ENCODE peak calls at places on chromosomes 7 and 10, in six cellular contexts. G is prostate gland, E is IMR-90, U is fibroblast of lung, L is endothelial cell of umbilical vein, B is neural progenitor cell. S is an unnamed sample.

GRCh38 chr10:92695679-92696605 is 6.2 kb downstream of the HHEX start:
- DNase-seq in E (peak; percentile 70), L (peak; percentile 51), G (no peak), B (peak; percentile 65), U (peak; percentile 69), S (no peak)

GRCh38 chr7:139095194-139095659 is 14.3 kb downstream of the ZC3HAV1 start:
- DNase-seq in G (no peak), B (no peak), L (no peak), E (no peak), U (no peak), S (peak; percentile 78)

GRCh38 chr10:93893646-93894515 is at the start of gene SLC35G1:
- DNase-seq in B (peak; percentile 92), L (peak; percentile 81), G (peak; percentile 24), E (peak; percentile 54), U (peak; percentile 61), S (peak; percentile 43)

GRCh38 chr7:37031571-37032257 is 307.4 kb upstream of the AOAH start:
- DNase-seq in B (peak; percentile 54), U (peak; percentile 99), E (peak; percentile 100), G (peak; percentile 88), L (peak; percentile 100), S (no peak)

GRCh38 chr10:129193148-129193547 is 273.9 kb upstream of the MGMT start:
- DNase-seq in L (no peak), E (no peak), U (peak; percentile 6), G (no peak), B (no peak), S (no peak)

GRCh38 chr10:47381427-47382379 is 2.4 kb downstream of the ZNF488 start:
- DNase-seq in E (no peak), B (no peak), L (no peak), G (no peak), U (no peak), S (no peak)

GRCh38 chr7:2622869-2623697 is 8.7 kb upstream of the TTYH3 start:
- DNase-seq in G (no peak), L (no peak), U (no peak), B (no peak), E (no peak), S (no peak)

GRCh38 chr7:156907656-156908055 is 14.7 kb upstream of the LMBR1 start:
- DNase-seq in G (no peak), E (no peak), L (no peak), B (no peak), U (peak; percentile 91), S (no peak)

GRCh38 chr7:111708072-111708471 is 145.8 kb upstream of the IMMP2L start:
- DNase-seq in B (no peak), U (no peak), G (no peak), E (peak; percentile 18), L (no peak), S (no peak)

GRCh38 chr10:48444266-48444665 is 137.8 kb downstream of the MAPK8 start:
- DNase-seq in G (no peak), E (peak; percentile 51), B (peak; percentile 85), L (peak; percentile 76), U (peak; percentile 49), S (no peak)

GRCh38 chr7:71495828-71496227 is 363.9 kb downstream of the GALNT17 start:
- DNase-seq in L (no peak), U (no peak), E (no peak), B (no peak), G (no peak), S (no peak)

GRCh38 chr7:22480523-22481075 is 19.4 kb downstream of the STEAP1B start:
- DNase-seq in B (no peak), E (no peak), L (no peak), U (no peak), G (no peak), S (no peak)

GRCh38 chr7:158648787-158649186 is 55.8 kb downstream of the NCAPG2 start:
- DNase-seq in G (no peak), U (no peak), B (no peak), E (no peak), L (no peak), S (no peak)

GRCh38 chr10:80409121-80409520 is 770 bp downstream of the PRXL2A start:
- DNase-seq in L (peak; percentile 50), G (no peak), E (no peak), U (no peak), B (no peak), S (no peak)

GRCh38 chr7:16754869-16755317 is 1.3 kb downstream of the TSPAN13 start:
- DNase-seq in E (no peak), G (no peak), U (no peak), B (no peak), L (no peak), S (no peak)

GRCh38 chr10:71769279-71769823 is 4.0 kb downstream of the VSIR start:
- DNase-seq in L (peak; percentile 87), U (no peak), B (no peak), E (peak; percentile 31), G (no peak), S (peak; percentile 30)

GRCh38 chr7:135193615-135194081 is 17.7 kb downstream of the WDR91 start:
- DNase-seq in G (no peak), E (peak; percentile 97), L (no peak), B (no peak), U (peak; percentile 97), S (no peak)

GRCh38 chr7:18700147-18700546 is 204.6 kb downstream of the HDAC9 start:
- DNase-seq in L (no peak), B (peak; percentile 33), E (no peak), G (no peak), U (no peak), S (no peak)

GRCh38 chr7:151100921-151101320 is 14.6 kb downstream of the AGAP3 start:
- DNase-seq in E (no peak), L (no peak), U (no peak), B (no peak), G (no peak), S (no peak)

GRCh38 chr10:11525503-11525902 is 85.9 kb downstream of the USP6NL start:
- DNase-seq in E (peak; percentile 60), L (no peak), B (no peak), U (peak; percentile 69), G (no peak), S (no peak)

GRCh38 chr7:34191041-34191440 is 285.7 kb downstream of the BMPER start:
- DNase-seq in E (no peak), L (no peak), B (no peak), G (peak; percentile 63), U (no peak), S (no peak)

GRCh38 chr10:102645741-102646609 is 1.7 kb downstream of the TRIM8 start:
- DNase-seq in G (peak; percentile 73), L (peak; percentile 92), U (peak; percentile 99), B (peak; percentile 64), E (peak; percentile 96), S (peak; percentile 58)

GRCh38 chr10:132748135-132748534 is 37.8 kb downstream of the NKX6-2 start:
- DNase-seq in G (no peak), L (no peak), U (no peak), E (no peak), B (no peak), S (no peak)

GRCh38 chr10:29723704-29724103 is 88.9 kb upstream of the SVIL start:
- DNase-seq in L (no peak), B (no peak), G (no peak), E (no peak), U (peak; percentile 63), S (no peak)

GRCh38 chr10:112783653-112784426 is 166.2 kb upstream of the TCF7L2 start:
- DNase-seq in L (no peak), U (no peak), E (no peak), B (peak; percentile 37), G (no peak), S (no peak)

GRCh38 chr10:117007080-117007479 is 2.1 kb upstream of the SHTN1 start:
- DNase-seq in B (no peak), U (peak; percentile 80), L (peak; percentile 16), G (no peak), E (peak; percentile 74), S (no peak)

GRCh38 chr10:61904711-61905445 is 3.4 kb downstream of the ARID5B start:
- DNase-seq in E (peak; percentile 80), L (peak; percentile 79), B (peak; percentile 16), G (no peak), U (peak; percentile 72), S (no peak)

GRCh38 chr10:129963076-129963830 is 821 bp downstream of the EBF3 start:
- DNase-seq in E (peak; percentile 40), L (peak; percentile 40), G (no peak), U (no peak), B (peak; percentile 78), S (no peak)

DNA sequence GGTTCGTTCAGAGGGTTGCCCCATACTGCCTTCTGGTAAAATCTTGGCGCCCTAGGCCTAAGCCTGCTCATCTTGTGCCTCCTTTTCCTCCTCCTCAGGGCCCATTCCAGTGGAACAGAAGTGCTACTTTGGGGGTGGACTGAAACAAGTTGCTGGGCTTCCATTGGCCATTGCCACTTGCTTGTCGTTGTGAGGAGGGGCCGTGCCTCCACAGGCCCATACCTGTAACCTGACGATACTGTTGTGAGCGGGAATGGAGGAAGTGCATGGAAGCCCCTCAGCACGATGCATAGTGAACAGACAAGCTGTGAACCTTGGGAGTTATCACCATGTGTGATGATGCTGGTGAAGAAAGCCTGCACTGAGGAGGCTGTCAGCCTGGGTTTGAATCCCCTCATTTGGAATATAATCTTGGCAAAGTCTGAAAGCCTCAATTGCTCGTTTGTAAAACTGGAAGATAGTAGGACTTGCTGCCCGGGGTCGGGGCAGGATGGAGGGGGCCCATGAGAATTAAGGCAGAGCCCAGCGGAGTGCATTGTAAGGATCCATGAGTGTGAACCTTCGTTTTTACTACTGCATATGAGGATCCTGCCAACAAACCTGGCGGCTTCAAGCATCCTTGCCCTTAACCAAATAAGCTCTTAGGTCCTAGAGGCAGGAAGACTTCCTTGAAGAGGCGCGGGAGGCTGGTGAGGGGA is 671 bp upstream of the PAPSS2 start:
- DNase-seq in L (peak; percentile 36), U (no peak), G (no peak), E (peak; percentile 16), B (no peak), S (no peak)
- H3K4me3 ChIP-seq in L (no peak overlapping the region), U (no peak overlapping the region), G (peak overlapping the region; percentile 53), E (peak overlapping the region; percentile 98), B (peak overlapping the region; percentile 84), S (no peak overlapping the region)

GRCh38 chr7:94423116-94423515 is 28.4 kb downstream of the COL1A2 start:
- DNase-seq in G (no peak), B (no peak), E (no peak), U (no peak), L (no peak), S (no peak)
- H3K36me3 ChIP-seq in G (no peaks in the 10 kb centered on the region), B (peaks cover 4% of the 10 kb centered on the region), E (peaks cover 87% of the 10 kb centered on the region), U (peaks cover 56% of the 10 kb centered on the region), L (peaks cover 3% of the 10 kb centered on the region), S (no peaks in the 10 kb centered on the region)

DNA sequence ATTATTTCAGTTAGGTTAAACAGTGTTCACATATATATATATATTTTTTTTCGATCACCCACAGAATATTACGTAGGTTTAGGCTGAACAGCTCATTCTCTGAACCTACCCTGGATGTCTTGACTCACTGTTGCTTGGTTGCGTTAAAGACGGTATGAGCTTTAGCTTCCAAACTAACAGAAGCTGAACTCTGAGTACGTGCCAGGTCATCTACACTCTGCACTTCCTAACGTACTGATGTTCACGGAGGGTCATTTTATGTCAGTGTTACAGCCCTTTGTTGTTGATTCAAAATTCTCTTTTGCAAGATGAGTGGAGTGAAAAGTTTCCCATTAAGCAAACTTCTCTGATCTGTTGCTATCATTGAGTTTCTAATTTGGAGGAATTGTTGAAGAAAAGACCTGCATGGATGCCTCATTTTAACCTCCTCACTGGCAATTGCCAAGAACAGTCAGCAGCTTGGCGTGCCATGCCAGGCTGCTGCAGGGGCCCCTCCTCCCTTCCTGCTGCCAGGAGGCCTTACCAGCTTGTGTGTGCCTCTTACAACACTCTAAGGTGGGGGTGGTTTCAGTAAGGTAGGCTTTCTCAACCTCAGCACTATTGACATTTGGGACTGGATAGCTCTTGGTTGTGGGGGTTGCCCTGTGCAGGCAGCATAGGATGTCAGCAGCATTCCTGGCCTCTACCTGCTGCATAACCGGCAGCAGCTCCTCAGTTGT is 44.3 kb downstream of the INSYN2A start:
- DNase-seq in B (no peak), L (no peak), U (peak; percentile 82), G (no peak), E (peak; percentile 72), S (no peak)
- H3K4me1 ChIP-seq in B (no peaks in the 10 kb centered on the region), L (peaks cover 28% of the 10 kb centered on the region), U (peaks cover 22% of the 10 kb centered on the region), G (no peaks in the 10 kb centered on the region), E (peaks cover 30% of the 10 kb centered on the region), S (no peaks in the 10 kb centered on the region)

GRCh38 chr7:106777666-106778299 is 87.3 kb upstream of the PIK3CG start:
- DNase-seq in B (no peak), U (no peak), G (no peak), E (no peak), L (no peak), S (no peak)
- H3K4me3 ChIP-seq in B (no peak overlapping the region), U (no peak overlapping the region), G (no peak overlapping the region), E (no peak overlapping the region), L (no peak overlapping the region), S (no peak overlapping the region)